ENCODE peak calls at places on chromosomes 3 and 15, in six cellular contexts. One of them, this sample, is unnamed.

GRCh38 chr15:74978503-74978902 is 16.9 kb upstream of the SCAMP5 start:
- DNase-seq in neural progenitor cell: no peak
- DNase-seq in mammary epithelial cell: no peak
- DNase-seq in fibroblast of lung: no peak
- DNase-seq in PC-3: peak; percentile 40
- DNase-seq in K562: no peak
- DNase-seq in this sample: no peak

GRCh38 chr3:120855665-120856437 is 52.2 kb upstream of the STXBP5L start:
- DNase-seq in PC-3: peak; percentile 82
- DNase-seq in fibroblast of lung: peak; percentile 4
- DNase-seq in mammary epithelial cell: peak; percentile 37
- DNase-seq in neural progenitor cell: no peak
- DNase-seq in K562: no peak
- DNase-seq in this sample: no peak

GRCh38 chr3:190385835-190386688 is 1.9 kb upstream of the CLDN16 start:
- DNase-seq in fibroblast of lung: peak; percentile 96
- DNase-seq in K562: no peak
- DNase-seq in neural progenitor cell: no peak
- DNase-seq in PC-3: peak; percentile 98
- DNase-seq in mammary epithelial cell: peak; percentile 96
- DNase-seq in this sample: no peak

GRCh38 chr3:66532160-66532587 is 31.4 kb upstream of the LRIG1 start:
- DNase-seq in fibroblast of lung: no peak
- DNase-seq in PC-3: no peak
- DNase-seq in mammary epithelial cell: no peak
- DNase-seq in neural progenitor cell: peak; percentile 58
- DNase-seq in K562: no peak
- DNase-seq in this sample: no peak

GRCh38 chr15:43067717-43068461 is 37.9 kb downstream of the UBR1 start:
- DNase-seq in fibroblast of lung: peak; percentile 4
- DNase-seq in mammary epithelial cell: peak; percentile 90
- DNase-seq in K562: no peak
- DNase-seq in PC-3: peak; percentile 47
- DNase-seq in neural progenitor cell: no peak
- DNase-seq in this sample: no peak

GRCh38 chr15:82128401-82129143 is 82.8 kb upstream of the MEX3B start:
- DNase-seq in PC-3: no peak
- DNase-seq in neural progenitor cell: no peak
- DNase-seq in fibroblast of lung: no peak
- DNase-seq in K562: no peak
- DNase-seq in mammary epithelial cell: no peak
- DNase-seq in this sample: no peak

GRCh38 chr15:90957105-90957790 is 2.6 kb downstream of the RCCD1 start:
- DNase-seq in fibroblast of lung: peak; percentile 31
- DNase-seq in mammary epithelial cell: no peak
- DNase-seq in PC-3: peak; percentile 24
- DNase-seq in K562: no peak
- DNase-seq in neural progenitor cell: peak; percentile 74
- DNase-seq in this sample: no peak

GRCh38 chr15:98503970-98504369 is 144.4 kb upstream of the IGF1R start:
- DNase-seq in neural progenitor cell: no peak
- DNase-seq in PC-3: no peak
- DNase-seq in fibroblast of lung: peak; percentile 99
- DNase-seq in mammary epithelial cell: no peak
- DNase-seq in K562: no peak
- DNase-seq in this sample: no peak

GRCh38 chr3:55877703-55878102 is 390.6 kb upstream of the WNT5A start:
- DNase-seq in fibroblast of lung: no peak
- DNase-seq in K562: no peak
- DNase-seq in neural progenitor cell: peak; percentile 47
- DNase-seq in PC-3: no peak
- DNase-seq in mammary epithelial cell: no peak
- DNase-seq in this sample: no peak

GRCh38 chr3:59766165-59766872 is 716.5 kb upstream of the CFAP20DC start:
- DNase-seq in fibroblast of lung: peak; percentile 94
- DNase-seq in PC-3: no peak
- DNase-seq in mammary epithelial cell: no peak
- DNase-seq in K562: no peak
- DNase-seq in neural progenitor cell: no peak
- DNase-seq in this sample: no peak

GRCh38 chr3:172848910-172849309 is 98.4 kb downstream of the ECT2 start:
- DNase-seq in neural progenitor cell: no peak
- DNase-seq in K562: no peak
- DNase-seq in fibroblast of lung: peak; percentile 31
- DNase-seq in PC-3: no peak
- DNase-seq in mammary epithelial cell: peak; percentile 17
- DNase-seq in this sample: no peak

GRCh38 chr3:170010498-170010897 is 27.3 kb upstream of the GPR160 start:
- DNase-seq in neural progenitor cell: no peak
- DNase-seq in K562: no peak
- DNase-seq in fibroblast of lung: no peak
- DNase-seq in PC-3: no peak
- DNase-seq in mammary epithelial cell: no peak
- DNase-seq in this sample: no peak

GRCh38 chr3:44954962-44955361 is 21.0 kb downstream of the ZDHHC3 start:
- DNase-seq in neural progenitor cell: no peak
- DNase-seq in K562: no peak
- DNase-seq in mammary epithelial cell: no peak
- DNase-seq in PC-3: peak; percentile 94
- DNase-seq in fibroblast of lung: peak; percentile 61
- DNase-seq in this sample: no peak

GRCh38 chr15:35078221-35078915 is 6.7 kb downstream of the NANOGP8 start:
- DNase-seq in neural progenitor cell: peak; percentile 70
- DNase-seq in K562: peak; percentile 52
- DNase-seq in fibroblast of lung: peak; percentile 82
- DNase-seq in mammary epithelial cell: peak; percentile 16
- DNase-seq in PC-3: peak; percentile 71
- DNase-seq in this sample: peak; percentile 70

DNA sequence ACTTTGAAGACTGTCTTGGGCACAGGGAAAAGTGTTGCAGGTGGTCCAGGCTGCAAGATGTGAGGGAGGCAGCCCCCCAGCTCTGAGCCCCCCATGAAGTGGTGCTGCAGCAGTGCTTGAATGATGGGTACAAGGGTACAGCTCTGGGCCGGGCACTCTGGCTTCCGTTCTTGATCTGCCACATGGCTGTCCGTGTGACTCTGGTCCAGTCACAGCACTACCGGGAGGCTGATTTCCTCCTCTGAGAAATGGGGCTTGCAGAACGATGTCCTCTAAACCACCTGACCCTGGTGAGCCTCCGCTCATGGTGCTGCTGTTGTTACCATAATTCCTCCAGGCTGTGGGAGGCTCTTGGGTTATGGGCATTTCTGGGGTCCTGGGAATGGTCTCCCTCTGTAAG is 75.1 kb downstream of the FBLN2 start:
- DNase-seq in fibroblast of lung: no peak
- DNase-seq in neural progenitor cell: no peak
- DNase-seq in K562: no peak
- DNase-seq in mammary epithelial cell: no peak
- DNase-seq in PC-3: no peak
- DNase-seq in this sample: no peak
- H3K36me3 ChIP-seq in fibroblast of lung: no peaks in the 10 kb centered on the region
- H3K36me3 ChIP-seq in neural progenitor cell: no peaks in the 10 kb centered on the region
- H3K36me3 ChIP-seq in K562: no peaks in the 10 kb centered on the region
- H3K36me3 ChIP-seq in mammary epithelial cell: no peaks in the 10 kb centered on the region
- H3K36me3 ChIP-seq in PC-3: no peaks in the 10 kb centered on the region
- H3K36me3 ChIP-seq in this sample: no peaks in the 10 kb centered on the region

GRCh38 chr15:24772709-24773373 is 97.3 kb downstream of the NPAP1 start:
- DNase-seq in PC-3: peak; percentile 60
- DNase-seq in neural progenitor cell: peak; percentile 92
- DNase-seq in mammary epithelial cell: peak; percentile 51
- DNase-seq in fibroblast of lung: peak; percentile 89
- DNase-seq in K562: peak; percentile 11
- DNase-seq in this sample: no peak
- H3K9ac ChIP-seq in PC-3: peak overlapping the region; percentile 35
- H3K9ac ChIP-seq in neural progenitor cell: peak overlapping the region; percentile 21
- H3K9ac ChIP-seq in mammary epithelial cell: no peak overlapping the region
- H3K9ac ChIP-seq in fibroblast of lung: no peak overlapping the region
- H3K9ac ChIP-seq in K562: no peak overlapping the region
- H3K9ac ChIP-seq in this sample: no peak overlapping the region

GRCh38 chr3:62367735-62368704 is 5.3 kb downstream of the FEZF2 start:
- DNase-seq in mammary epithelial cell: no peak
- DNase-seq in PC-3: no peak
- DNase-seq in fibroblast of lung: no peak
- DNase-seq in neural progenitor cell: peak; percentile 52
- DNase-seq in K562: no peak
- DNase-seq in this sample: no peak
- TF ChIP-seq EZH2 in mammary epithelial cell: peak; percentile 59
- TF ChIP-seq EZH2 in PC-3: no peak
- TF ChIP-seq EZH2 in fibroblast of lung: peak; percentile 97
- TF ChIP-seq EZH2 in neural progenitor cell: no peak
- TF ChIP-seq EZH2 in K562: no peak
- TF ChIP-seq EZH2 in this sample: no peak

DNA sequence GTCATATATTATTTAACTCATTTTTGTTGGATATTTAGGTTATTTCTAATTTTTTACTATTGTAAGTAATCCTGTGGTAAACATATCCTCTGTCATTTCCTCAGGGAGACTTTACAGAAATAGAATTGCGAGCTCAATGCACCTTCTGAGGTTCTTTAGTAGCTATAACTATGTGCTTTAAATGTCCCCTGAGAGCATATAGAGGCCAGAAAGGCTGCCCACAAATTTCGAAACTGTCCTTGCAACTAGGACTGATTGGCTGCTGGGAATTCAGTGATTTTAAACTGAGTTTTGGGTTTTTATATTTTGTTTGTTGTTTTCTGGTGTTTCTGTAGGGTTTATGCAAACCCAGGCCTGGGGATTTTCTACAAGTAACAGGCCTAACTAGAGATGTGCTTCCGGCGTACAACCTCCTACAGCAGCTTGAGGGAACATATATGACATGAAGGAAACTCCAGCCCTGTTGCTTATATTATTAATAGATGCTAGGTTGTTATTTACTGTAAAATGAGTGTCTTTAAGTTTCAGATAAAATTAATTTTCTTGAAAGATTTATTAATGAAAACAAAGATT is 29.1 kb upstream of the P4HTM start:
- DNase-seq in fibroblast of lung: peak; percentile 12
- DNase-seq in neural progenitor cell: no peak
- DNase-seq in PC-3: no peak
- DNase-seq in K562: no peak
- DNase-seq in mammary epithelial cell: no peak
- DNase-seq in this sample: no peak
- H3K36me3 ChIP-seq in fibroblast of lung: peaks cover 2% of the 10 kb centered on the region
- H3K36me3 ChIP-seq in neural progenitor cell: no peaks in the 10 kb centered on the region
- H3K36me3 ChIP-seq in PC-3: peaks cover 20% of the 10 kb centered on the region
- H3K36me3 ChIP-seq in K562: peaks cover 60% of the 10 kb centered on the region
- H3K36me3 ChIP-seq in mammary epithelial cell: peaks cover 16% of the 10 kb centered on the region
- H3K36me3 ChIP-seq in this sample: no peaks in the 10 kb centered on the region

DNA sequence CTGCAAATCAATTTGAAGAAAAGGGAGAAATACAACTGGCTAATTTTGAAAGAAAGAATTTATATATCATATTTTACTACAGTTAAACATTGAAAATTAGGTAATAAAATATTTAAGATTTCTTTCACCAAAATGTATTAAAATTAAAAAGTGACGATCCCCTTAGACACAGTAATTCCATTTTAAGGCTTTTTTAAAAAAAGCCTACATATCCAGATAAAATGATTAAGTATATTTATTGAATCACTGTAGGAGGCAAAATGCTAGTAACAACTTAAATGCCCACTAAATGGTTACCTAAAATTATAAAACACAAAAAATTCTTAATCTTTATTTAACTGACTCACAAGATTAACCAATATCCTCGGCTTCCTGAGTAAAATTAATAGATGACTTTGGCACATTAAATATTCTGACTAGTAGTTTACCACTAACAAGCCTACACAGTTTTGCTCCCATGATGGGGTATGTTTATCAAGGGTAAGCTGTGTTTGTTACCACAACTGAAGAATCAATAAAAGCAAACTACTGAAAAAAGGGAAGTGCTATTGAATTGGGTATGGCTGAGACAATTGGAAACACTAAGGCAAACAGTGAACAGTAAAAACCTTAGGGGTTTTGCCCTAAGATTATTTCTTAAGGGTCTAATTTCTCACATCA is 28.4 kb downstream of the ANKRD28 start:
- DNase-seq in neural progenitor cell: no peak
- DNase-seq in mammary epithelial cell: no peak
- DNase-seq in fibroblast of lung: no peak
- DNase-seq in K562: no peak
- DNase-seq in PC-3: peak; percentile 54
- DNase-seq in this sample: no peak
- H3K9ac ChIP-seq in neural progenitor cell: no peak overlapping the region
- H3K9ac ChIP-seq in mammary epithelial cell: no peak overlapping the region
- H3K9ac ChIP-seq in fibroblast of lung: no peak overlapping the region
- H3K9ac ChIP-seq in K562: no peak overlapping the region
- H3K9ac ChIP-seq in PC-3: peak overlapping the region; percentile 26
- H3K9ac ChIP-seq in this sample: no peak overlapping the region

DNA sequence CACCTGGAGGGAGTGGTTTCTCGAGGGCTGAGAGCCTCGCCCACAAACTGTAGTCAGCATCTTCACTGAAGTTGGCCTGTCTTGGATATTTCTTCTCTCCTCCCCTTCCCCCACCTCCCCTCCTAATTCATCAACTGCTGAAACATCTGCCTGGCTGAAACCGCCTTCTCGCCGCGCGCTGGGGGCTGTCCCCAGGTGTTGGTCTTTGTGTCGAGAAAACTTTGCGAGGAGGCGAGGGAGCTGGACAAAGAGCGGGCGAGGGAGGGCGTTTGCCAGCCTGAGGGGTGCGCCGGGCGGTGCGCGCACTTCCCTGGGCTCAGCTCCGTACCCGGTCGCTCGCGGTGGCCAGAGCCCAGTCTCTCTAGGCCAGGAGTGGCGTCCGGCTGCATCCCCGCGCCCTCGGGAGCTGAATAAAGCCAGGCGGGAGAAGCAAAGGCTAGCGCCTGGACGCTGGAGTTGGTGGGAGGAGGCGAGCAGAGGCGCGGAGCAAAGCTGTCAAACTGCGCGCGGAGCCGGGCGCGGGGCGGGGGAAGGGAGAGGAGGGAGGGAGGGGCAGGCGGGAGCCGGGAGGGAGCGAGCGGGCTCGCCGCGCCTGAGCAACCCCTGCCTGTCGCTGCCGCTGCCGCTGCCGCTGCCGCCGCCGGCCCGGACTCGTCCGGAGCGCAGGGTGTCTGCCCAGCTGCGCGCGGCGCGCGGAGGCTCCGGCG is at the start of gene ST8SIA2:
- DNase-seq in K562: no peak
- DNase-seq in neural progenitor cell: peak; percentile 93
- DNase-seq in PC-3: no peak
- DNase-seq in fibroblast of lung: peak; percentile 3
- DNase-seq in mammary epithelial cell: peak; percentile 48
- DNase-seq in this sample: peak; percentile 88
- TF ChIP-seq EZH2 in K562: no peak
- TF ChIP-seq EZH2 in neural progenitor cell: no peak
- TF ChIP-seq EZH2 in PC-3: no peak
- TF ChIP-seq EZH2 in fibroblast of lung: no peak
- TF ChIP-seq EZH2 in mammary epithelial cell: no peak
- TF ChIP-seq EZH2 in this sample: no peak

GRCh38 chr3:33062814-33063346 is 34.1 kb downstream of the GLB1 start:
- DNase-seq in neural progenitor cell: no peak
- DNase-seq in mammary epithelial cell: no peak
- DNase-seq in PC-3: no peak
- DNase-seq in K562: no peak
- DNase-seq in fibroblast of lung: no peak
- DNase-seq in this sample: no peak
- H3K36me3 ChIP-seq in neural progenitor cell: no peaks in the 10 kb centered on the region
- H3K36me3 ChIP-seq in mammary epithelial cell: peaks cover 9% of the 10 kb centered on the region
- H3K36me3 ChIP-seq in PC-3: peaks cover 9% of the 10 kb centered on the region
- H3K36me3 ChIP-seq in K562: peaks cover 66% of the 10 kb centered on the region
- H3K36me3 ChIP-seq in fibroblast of lung: peaks cover 5% of the 10 kb centered on the region
- H3K36me3 ChIP-seq in this sample: no peaks in the 10 kb centered on the region

GRCh38 chr15:62782100-62782791 is 260.3 kb upstream of the TPM1 start:
- DNase-seq in fibroblast of lung: peak; percentile 89
- DNase-seq in PC-3: peak; percentile 70
- DNase-seq in neural progenitor cell: peak; percentile 83
- DNase-seq in K562: peak; percentile 50
- DNase-seq in mammary epithelial cell: peak; percentile 64
- DNase-seq in this sample: peak; percentile 12
- H3K9ac ChIP-seq in fibroblast of lung: no peak overlapping the region
- H3K9ac ChIP-seq in PC-3: no peak overlapping the region
- H3K9ac ChIP-seq in neural progenitor cell: no peak overlapping the region
- H3K9ac ChIP-seq in K562: no peak overlapping the region
- H3K9ac ChIP-seq in mammary epithelial cell: no peak overlapping the region
- H3K9ac ChIP-seq in this sample: no peak overlapping the region

This sample was measured in MM.1S.